ENCODE peak calls at places on chromosome 10, in seven cellular contexts. Z, A, X, T, Q, D and I are unnamed samples.

GRCh38 chr10:115948415-115948814 is 324.6 kb downstream of the GFRA1 start:
- DNase-seq in Z (no peak), A (no peak), X (no peak), T (no peak), Q (no peak), D (no peak), I (no peak)

GRCh38 chr10:132463333-132464255 is 66.6 kb downstream of the PWWP2B start:
- DNase-seq in Z (no peak), A (no peak), X (no peak), T (no peak), Q (no peak), D (no peak), I (no peak)

GRCh38 chr10:104445359-104445758 is 91.7 kb downstream of the CFAP58 start:
- DNase-seq in Z (no peak), A (no peak), X (peak; percentile 93), T (peak; percentile 72), Q (no peak), D (no peak), I (no peak)

GRCh38 chr10:29689001-29689400 is 54.2 kb upstream of the SVIL start:
- DNase-seq in Z (no peak), A (no peak), X (peak; percentile 83), T (no peak), Q (no peak), D (no peak), I (peak; percentile 21)

GRCh38 chr10:99630439-99630838 is 10.2 kb upstream of the SLC25A28 start:
- DNase-seq in Z (peak; percentile 63), A (no peak), X (peak; percentile 72), T (no peak), Q (no peak), D (no peak), I (peak; percentile 55)

GRCh38 chr10:12699756-12700556 is 301.6 kb downstream of the CCDC3 start:
- DNase-seq in Z (no peak), A (no peak), X (peak; percentile 86), T (no peak), Q (no peak), D (no peak), I (no peak)

GRCh38 chr10:10591682-10592412 is 425.8 kb upstream of the CELF2 start:
- DNase-seq in Z (no peak), A (peak; percentile 20), X (peak; percentile 18), T (no peak), Q (no peak), D (no peak), I (no peak)

GRCh38 chr10:56646301-56646700 is 285.2 kb upstream of the ZWINT start:
- DNase-seq in Z (no peak), A (no peak), X (no peak), T (no peak), Q (peak; percentile 18), D (no peak), I (no peak)

GRCh38 chr10:121598261-121599249 is at the start of gene FGFR2:
- DNase-seq in Z (peak; percentile 95), A (peak; percentile 87), X (no peak), T (no peak), Q (peak; percentile 89), D (no peak), I (peak; percentile 46)

GRCh38 chr10:76786673-76787072 is 850.9 kb downstream of the KCNMA1 start:
- DNase-seq in Z (no peak), A (no peak), X (no peak), T (no peak), Q (no peak), D (no peak), I (no peak)

GRCh38 chr10:18497955-18498354 is 153.4 kb downstream of the NSUN6 start:
- DNase-seq in Z (no peak), A (no peak), X (no peak), T (no peak), Q (no peak), D (no peak), I (no peak)

GRCh38 chr10:110634527-110635209 is 9.5 kb upstream of the RBM20 start:
- DNase-seq in Z (no peak), A (no peak), X (no peak), T (no peak), Q (no peak), D (no peak), I (no peak)

GRCh38 chr10:12165036-12165435 is 30.7 kb downstream of the NUDT5 start:
- DNase-seq in Z (no peak), A (no peak), X (no peak), T (no peak), Q (no peak), D (no peak), I (no peak)

GRCh38 chr10:11781114-11781513 is 38.9 kb downstream of the ECHDC3 start:
- DNase-seq in Z (no peak), A (no peak), X (no peak), T (no peak), Q (no peak), D (no peak), I (no peak)

GRCh38 chr10:118840071-118840775 is 85.5 kb upstream of the CACUL1 start:
- DNase-seq in Z (no peak), A (no peak), X (peak; percentile 96), T (no peak), Q (no peak), D (no peak), I (no peak)

GRCh38 chr10:114306116-114306973 is 67.3 kb downstream of the VWA2 start:
- DNase-seq in Z (no peak), A (no peak), X (peak; percentile 94), T (peak; percentile 76), Q (no peak), D (no peak), I (no peak)

GRCh38 chr10:46518028-46518725 is 38.3 kb downstream of the GPRIN2 start:
- DNase-seq in Z (no peak), A (peak; percentile 11), X (no peak), T (no peak), Q (peak; percentile 7), D (peak; percentile 2), I (no peak)

GRCh38 chr10:84337199-84337598 is 8.8 kb downstream of the CCSER2 start:
- DNase-seq in Z (no peak), A (no peak), X (peak; percentile 49), T (no peak), Q (no peak), D (no peak), I (no peak)

GRCh38 chr10:75159519-75159918 is 48.1 kb downstream of the SAMD8 start:
- DNase-seq in Z (no peak), A (no peak), X (no peak), T (no peak), Q (no peak), D (no peak), I (no peak)

GRCh38 chr10:79608505-79609375 is 2.0 kb upstream of the SFTPA1 start:
- DNase-seq in Z (peak; percentile 26), A (peak; percentile 70), X (peak; percentile 8), T (no peak), Q (peak; percentile 73), D (peak; percentile 29), I (peak; percentile 46)

DNA sequence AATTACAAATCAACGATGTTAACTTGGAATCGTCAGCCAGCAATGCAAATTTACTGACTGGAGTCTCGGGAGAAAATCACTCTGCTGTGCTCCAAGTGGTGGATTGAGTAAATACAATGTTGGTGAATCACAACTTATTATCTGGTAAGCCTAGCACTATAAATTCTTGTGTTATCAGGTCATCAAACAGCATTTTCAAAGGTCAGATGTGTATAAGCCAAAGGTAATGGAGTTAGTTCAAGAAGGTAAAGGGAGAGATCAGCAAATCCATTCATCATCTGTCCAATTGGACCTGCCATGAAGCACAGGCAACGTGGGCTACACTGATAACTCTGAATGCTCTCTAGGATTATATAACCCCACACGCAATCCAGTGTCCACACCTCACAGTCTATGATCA is 13.9 kb downstream of the CUBN start:
- DNase-seq in Z (peak; percentile 51), A (no peak), X (peak; percentile 67), T (no peak), Q (no peak), D (no peak), I (no peak)
- TF ChIP-seq CTCF in Z (peak; percentile 16), A (no peak), X (no peak), T (no peak), Q (no peak), D (no peak), I (no peak)

DNA sequence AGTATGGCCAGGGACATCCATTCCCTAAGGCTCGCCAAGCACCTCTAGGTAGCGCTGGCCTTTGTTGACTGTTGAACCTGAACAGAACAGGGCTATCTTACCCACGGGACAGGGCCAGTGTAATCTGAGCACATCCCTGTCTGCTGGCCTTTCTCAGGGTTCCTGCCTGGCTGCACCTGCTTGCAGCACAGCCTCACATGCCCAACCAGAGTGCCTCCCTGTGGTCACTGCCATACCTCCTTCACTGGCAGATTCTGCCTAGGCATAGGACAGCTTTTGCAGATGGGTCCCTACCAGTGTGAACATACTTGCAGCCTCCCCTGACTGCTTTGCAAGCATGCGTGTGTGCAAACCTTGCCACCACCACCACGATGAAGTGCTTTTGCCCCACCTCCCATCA is 15.8 kb upstream of the LIPN start:
- DNase-seq in Z (no peak), A (no peak), X (peak; percentile 26), T (no peak), Q (peak; percentile 36), D (no peak), I (no peak)
- TF ChIP-seq CTCF in Z (no peak), A (no peak), X (peak; percentile 48), T (no peak), Q (no peak), D (no peak), I (no peak)

GRCh38 chr10:810351-810846 is 120.9 kb upstream of the DIP2C start:
- DNase-seq in Z (peak; percentile 66), A (peak; percentile 73), X (no peak), T (no peak), Q (no peak), D (no peak), I (no peak)
- TF ChIP-seq CTCF in Z (peak; percentile 49), A (peak; percentile 45), X (peak; percentile 18), T (peak; percentile 66), Q (no peak), D (no peak), I (peak; percentile 70)

DNA sequence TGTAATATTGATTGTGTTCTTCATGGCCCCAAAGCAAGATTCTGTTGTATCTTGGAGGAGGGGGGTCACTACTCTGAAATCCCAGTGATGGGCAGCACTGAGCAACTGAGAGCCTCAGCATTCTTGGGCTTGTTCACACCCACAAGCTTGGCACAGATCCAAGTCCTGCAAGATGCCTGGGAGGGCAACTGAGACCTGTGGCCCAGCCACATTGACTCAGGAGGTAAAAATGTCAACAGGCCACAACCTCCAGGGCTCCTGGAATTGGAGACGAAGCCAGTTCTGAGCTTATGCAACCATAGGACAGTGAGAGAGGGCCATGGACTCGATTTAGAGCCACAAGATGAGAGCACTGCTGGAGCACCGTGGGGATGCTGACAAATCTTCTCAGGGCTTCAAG is 3.1 kb upstream of the DOCK1 start:
- DNase-seq in Z (peak; percentile 50), A (no peak), X (peak; percentile 94), T (peak; percentile 19), Q (no peak), D (no peak), I (peak; percentile 9)
- TF ChIP-seq CTCF in Z (no peak), A (no peak), X (peak; percentile 50), T (peak; percentile 37), Q (no peak), D (no peak), I (no peak)